ENCODE peak calls at places on chromosomes 16 and 17, in six cellular contexts. Y, V, K, B, W and S are unnamed samples. For H3K27me3, the result is how much of the 10 kb centered on the place peaks cover.

GRCh38 chr16:27639588-27640276 is 89.8 kb downstream of the KATNIP start:
- DNase-seq in W (no peak), Y (peak), V (peak), B (no peak), K (no peak), S (no peak)

GRCh38 chr17:81858967-81859905 is 1.1 kb downstream of the P4HB start:
- DNase-seq in B (no peak), Y (no peak), W (no peak), K (no peak), V (no peak), S (no peak)

GRCh38 chr17:73343168-73343634 is 31.4 kb upstream of the CDC42EP4 start:
- DNase-seq in K (peak), B (no peak), V (peak), W (peak), Y (peak), S (no peak)

GRCh38 chr17:77744268-77744988 is 214.1 kb upstream of the TNRC6C start:
- DNase-seq in V (no peak), W (peak), Y (no peak), B (no peak), K (peak), S (no peak)

GRCh38 chr16:2963611-2964415 is at the start of gene KREMEN2:
- DNase-seq in B (peak), W (no peak), V (peak), Y (no peak), K (no peak), S (no peak)

GRCh38 chr17:36911007-36911406 is 26.3 kb upstream of the LHX1 start:
- DNase-seq in Y (no peak), W (no peak), V (no peak), B (no peak), K (no peak), S (no peak)

GRCh38 chr17:2695961-2696760 is 15.4 kb downstream of the CLUH start:
- DNase-seq in W (peak), V (no peak), K (no peak), Y (no peak), B (no peak), S (no peak)

GRCh38 chr16:9318764-9319163 is 227.3 kb downstream of the HAPSTR1 start:
- DNase-seq in W (no peak), B (no peak), Y (no peak), K (no peak), V (no peak), S (no peak)

GRCh38 chr16:78478267-78478821 is 378.9 kb downstream of the WWOX start:
- DNase-seq in V (peak), W (no peak), B (no peak), Y (no peak), K (no peak), S (no peak)

GRCh38 chr16:69040144-69040909 is 65.1 kb upstream of the HAS3 start:
- DNase-seq in V (no peak), B (no peak), W (peak), Y (no peak), K (no peak), S (no peak)

GRCh38 chr17:4551141-4551540 is 4.0 kb downstream of the MYBBP1A start:
- DNase-seq in B (no peak), Y (no peak), K (no peak), W (no peak), V (no peak), S (no peak)

GRCh38 chr16:1923299-1924034 is 5.3 kb upstream of the HS3ST6 start:
- DNase-seq in V (peak), W (no peak), K (no peak), Y (no peak), B (no peak), S (peak)

GRCh38 chr16:48353565-48354163 is 31.5 kb downstream of the SIAH1 start:
- DNase-seq in Y (peak), V (peak), W (peak), B (peak), K (no peak), S (no peak)

GRCh38 chr17:34384822-34385605 is 22.0 kb upstream of the CCL1 start:
- DNase-seq in Y (no peak), K (no peak), V (no peak), B (no peak), W (no peak), S (no peak)

DNA sequence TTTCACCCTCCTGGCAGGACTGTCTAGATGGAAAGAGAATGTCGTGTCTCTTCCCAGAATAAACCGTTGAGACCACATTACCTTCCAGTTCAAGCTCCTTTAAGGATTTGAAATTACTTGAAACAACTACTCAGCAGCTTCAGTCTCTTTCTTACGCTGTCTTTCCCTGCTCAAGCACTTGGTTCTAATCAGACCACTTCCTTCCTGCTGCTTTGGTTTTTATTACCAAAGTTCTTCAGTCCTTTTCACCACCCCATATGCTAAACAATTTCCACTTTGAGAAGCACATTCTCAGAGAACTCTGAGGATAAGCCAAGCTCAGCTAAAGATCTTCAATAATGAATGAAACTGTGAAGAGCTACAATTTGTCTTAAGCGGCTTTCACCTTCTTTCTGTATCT is 105.4 kb downstream of the STX8 start:
- DNase-seq in K (no peak), W (no peak), V (no peak), B (peak), Y (no peak), S (no peak)
- H3K4me3 ChIP-seq in K (no peak), W (no peak), V (no peak), B (no peak), Y (no peak), S (no peak)

GRCh38 chr16:50737420-50737959 is 4.4 kb upstream of the CYLD start:
- DNase-seq in V (no peak), K (no peak), W (no peak), Y (no peak), B (no peak), S (no peak)
- TF ChIP-seq CTCF in V (no peak), K (no peak), W (no peak), Y (no peak), B (no peak), S (no peak)

DNA sequence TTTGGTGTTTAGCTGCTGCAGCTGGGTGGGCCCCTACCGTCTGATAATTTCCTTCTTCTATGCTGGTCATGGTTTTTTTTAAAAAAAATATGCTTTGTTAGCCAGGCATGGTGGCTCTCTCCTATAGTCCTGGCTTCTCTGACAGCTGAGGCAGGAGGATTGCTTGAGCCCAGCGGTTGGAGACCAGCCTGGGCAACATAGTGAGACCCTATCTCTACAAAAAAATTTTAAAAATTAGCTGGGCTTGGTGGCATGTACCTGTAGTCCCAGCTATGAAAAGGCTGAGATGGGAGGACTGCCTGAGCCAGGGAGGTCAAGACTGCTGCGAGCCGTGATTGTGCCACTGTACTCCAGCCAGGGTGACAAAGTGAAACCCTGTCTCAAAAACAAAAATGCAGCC is 19.4 kb downstream of the B4GALNT2 start:
- DNase-seq in W (no peak), B (no peak), K (no peak), Y (no peak), V (no peak), S (no peak)
- H3K27me3 ChIP-seq in W (half or more), B (under half), K (under half), Y (under half), V (under half), S (under half)

GRCh38 chr16:58462997-58463891 is 36.7 kb upstream of the NDRG4 start:
- DNase-seq in B (no peak), K (peak), Y (no peak), W (no peak), V (peak), S (no peak)

GRCh38 chr16:58465817-58466216 is 34.1 kb upstream of the NDRG4 start:
- DNase-seq in B (no peak), Y (no peak), V (no peak), W (no peak), K (no peak), S (no peak)

GRCh38 chr16:58464047-58464915 is 35.7 kb upstream of the NDRG4 start:
- DNase-seq in W (no peak), B (no peak), V (peak), K (peak), Y (no peak), S (no peak)

GRCh38 chr16:58466396-58466795 is 33.5 kb upstream of the NDRG4 start:
- DNase-seq in V (no peak), K (no peak), W (no peak), B (no peak), Y (no peak), S (no peak)

DNA sequence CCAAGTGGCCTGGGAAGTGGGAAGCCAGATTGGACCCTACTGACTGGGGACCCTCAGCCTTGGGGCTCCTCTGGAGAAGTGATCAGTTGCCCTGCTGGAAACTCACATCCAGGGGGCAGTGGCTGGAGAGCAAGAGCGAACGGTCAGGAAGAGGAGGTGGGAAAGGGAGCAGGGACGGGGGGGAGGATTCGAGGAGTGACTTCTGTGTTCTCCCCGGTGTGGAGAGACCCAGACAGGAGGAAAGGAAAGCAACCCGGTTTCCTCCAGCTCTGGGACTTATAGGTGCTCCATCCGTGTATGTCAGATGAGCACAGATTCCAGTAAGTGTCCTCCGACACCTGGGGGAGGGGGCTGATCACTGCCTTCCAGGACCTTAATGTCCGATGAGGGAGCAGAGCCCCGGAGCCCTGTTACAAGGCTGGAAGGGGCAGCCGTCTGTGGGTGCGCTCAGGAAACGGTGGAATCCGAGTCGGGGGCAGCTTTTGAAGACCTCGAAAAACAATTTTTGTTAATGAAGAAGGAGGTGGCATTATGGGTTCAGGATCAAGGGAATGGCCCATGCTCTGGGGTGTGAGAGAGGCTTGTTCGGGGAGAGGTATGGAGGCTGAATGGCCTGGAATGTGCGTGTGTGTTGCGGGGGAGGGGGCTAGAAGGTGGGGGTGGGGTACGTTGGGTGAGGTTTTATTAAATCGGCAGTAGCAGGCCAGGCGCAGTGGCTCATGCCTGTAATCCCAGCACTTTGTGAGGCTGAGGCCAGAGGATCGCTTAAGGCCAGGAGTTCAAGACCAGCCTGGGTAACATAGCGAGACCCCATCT is 34.8 kb upstream of the NDRG4 start:
- DNase-seq in B (no peak), K (no peak), W (no peak), V (peak), Y (no peak), S (no peak)
- H3K4me3 ChIP-seq in B (no peak), K (peak), W (no peak), V (peak), Y (no peak), S (no peak)

GRCh38 chr16:87701505-87701921 is 64.3 kb downstream of the KLHDC4 start:
- DNase-seq in Y (no peak), V (no peak), B (peak), K (no peak), W (no peak), S (no peak)

GRCh38 chr16:87703071-87703470 is 62.7 kb downstream of the KLHDC4 start:
- DNase-seq in W (no peak), K (no peak), Y (no peak), B (no peak), V (no peak), S (no peak)

GRCh38 chr16:87703835-87704375 is 61.9 kb downstream of the KLHDC4 start:
- DNase-seq in V (no peak), B (no peak), Y (no peak), W (no peak), K (no peak), S (no peak)

GRCh38 chr16:87701066-87701425 is 64.7 kb downstream of the KLHDC4 start:
- DNase-seq in Y (no peak), W (no peak), K (no peak), V (no peak), B (no peak), S (no peak)

GRCh38 chr16:87702325-87702811 is 63.4 kb downstream of the KLHDC4 start:
- DNase-seq in Y (no peak), B (peak), V (peak), W (no peak), K (peak), S (no peak)
- TF ChIP-seq CTCF in Y (peak), B (peak), V (peak), W (no peak), K (peak), S (peak)

DNA sequence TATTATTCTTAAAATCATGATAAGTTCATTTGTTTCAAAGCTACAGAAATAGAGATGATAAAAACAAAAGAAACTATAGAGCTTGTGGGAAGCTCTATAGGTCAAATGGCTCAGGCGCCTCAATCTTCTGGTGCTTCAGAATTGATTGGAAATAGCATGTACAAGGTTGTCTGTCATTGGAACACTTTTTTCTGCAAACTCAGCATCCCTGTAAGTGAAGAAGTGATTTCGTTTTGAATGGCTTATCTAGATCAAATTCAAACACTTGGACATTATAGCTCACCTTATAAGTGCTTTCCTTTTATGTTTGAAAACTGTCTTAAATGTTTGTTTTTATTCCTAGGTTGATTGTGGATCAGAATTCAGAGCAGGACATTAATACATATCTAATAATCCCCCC is 103.7 kb downstream of the SKAP1 start:
- DNase-seq in V (no peak), K (no peak), Y (no peak), B (no peak), W (no peak), S (no peak)
- H3K27me3 ChIP-seq in V (half or more), K (half or more), Y (under half), B (under half), W (half or more), S (under half)

GRCh38 chr16:18827890-18828289 is 26.5 kb upstream of the ARL6IP1 start:
- DNase-seq in W (no peak), V (no peak), K (no peak), B (no peak), Y (no peak), S (no peak)
- H3K4me3 ChIP-seq in W (no peak), V (no peak), K (no peak), B (no peak), Y (no peak), S (no peak)

DNA sequence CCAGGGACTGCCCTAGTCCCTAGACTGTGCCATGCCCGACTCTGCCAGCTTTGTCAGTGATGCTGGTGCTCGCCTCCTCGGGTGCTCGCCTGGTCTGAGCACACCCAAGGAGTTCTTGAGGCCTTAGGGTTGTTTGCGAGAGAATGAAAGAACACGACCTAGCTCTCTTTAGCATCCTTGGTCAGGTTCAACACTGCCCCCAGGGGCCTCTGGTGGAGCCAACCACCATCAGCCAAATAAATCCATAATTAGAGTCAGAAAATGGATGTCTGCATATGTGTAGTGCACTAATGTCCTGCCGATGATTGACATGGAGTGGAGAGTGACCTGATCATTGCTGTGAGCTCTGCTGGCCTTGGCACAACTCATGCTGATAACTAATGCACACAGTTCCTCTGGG is 8.2 kb upstream of the STH start:
- DNase-seq in K (no peak), W (no peak), Y (no peak), B (no peak), V (no peak), S (no peak)
- TF ChIP-seq CTCF in K (no peak), W (no peak), Y (peak), B (peak), V (no peak), S (no peak)

GRCh38 chr16:66845791-66846221 is 1.6 kb downstream of the CA7 start:
- DNase-seq in B (no peak), V (no peak), K (no peak), Y (no peak), W (no peak), S (no peak)

GRCh38 chr16:66845080-66845410 is 831 bp downstream of the CA7 start:
- DNase-seq in K (no peak), Y (no peak), V (no peak), B (no peak), W (no peak), S (no peak)

GRCh38 chr16:66843191-66843590 is 1.0 kb upstream of the CA7 start:
- DNase-seq in K (no peak), W (no peak), V (no peak), B (no peak), Y (no peak), S (no peak)

GRCh38 chr16:66844009-66844341 is 239 bp upstream of the CA7 start:
- DNase-seq in B (no peak), Y (no peak), K (no peak), V (peak), W (no peak), S (no peak)

GRCh38 chr16:66844342-66845079 is at the start of gene CA7:
- DNase-seq in V (peak), K (no peak), B (no peak), Y (no peak), W (no peak), S (no peak)
- H3K27me3 ChIP-seq in V (half or more), K (under half), B (under half), Y (half or more), W (under half), S (under half)

GRCh38 chr17:68182016-68182315 is 65.9 kb upstream of the AMZ2 start:
- DNase-seq in K (no peak), W (no peak), V (no peak), Y (no peak), B (peak), S (no peak)
- H3K4me3 ChIP-seq in K (no peak), W (no peak), V (no peak), Y (no peak), B (peak), S (no peak)